ENCODE peak calls at places on chromosome 17, in four cellular contexts. W is heart left ventricle, H is tibial artery, D is gastrocnemius medialis. N is an unnamed sample.

GRCh38 chr17:18037482-18037881 is 1.5 kb downstream of the ATPAF2 start:
- DNase-seq in W (no peak), H (peak; percentile 15), D (no peak), N (no peak)

GRCh38 chr17:60747069-60747808 is 69.6 kb downstream of the BCAS3 start:
- DNase-seq in W (no peak), H (no peak), D (no peak), N (no peak)

GRCh38 chr17:4678448-4679026 is 25.4 kb downstream of the PELP1 start:
- DNase-seq in W (no peak), H (no peak), D (no peak), N (peak; percentile 40)

GRCh38 chr17:15655162-15655561 is 28.9 kb downstream of the TRIM16 start:
- DNase-seq in W (no peak), H (no peak), D (no peak), N (no peak)

GRCh38 chr17:79612468-79613194 is 1.8 kb upstream of the RBFOX3 start:
- DNase-seq in W (no peak), H (no peak), D (no peak), N (peak; percentile 7)

GRCh38 chr17:36529121-36529520 is 5.5 kb downstream of the MYO19 start:
- DNase-seq in W (no peak), H (no peak), D (no peak), N (no peak)

GRCh38 chr17:75430159-75430748 is 24.8 kb upstream of the GRB2 start:
- DNase-seq in W (no peak), H (peak; percentile 65), D (no peak), N (no peak)

GRCh38 chr17:61619493-61619892 is 28.5 kb upstream of the NACA2 start:
- DNase-seq in W (no peak), H (no peak), D (no peak), N (no peak)

DNA sequence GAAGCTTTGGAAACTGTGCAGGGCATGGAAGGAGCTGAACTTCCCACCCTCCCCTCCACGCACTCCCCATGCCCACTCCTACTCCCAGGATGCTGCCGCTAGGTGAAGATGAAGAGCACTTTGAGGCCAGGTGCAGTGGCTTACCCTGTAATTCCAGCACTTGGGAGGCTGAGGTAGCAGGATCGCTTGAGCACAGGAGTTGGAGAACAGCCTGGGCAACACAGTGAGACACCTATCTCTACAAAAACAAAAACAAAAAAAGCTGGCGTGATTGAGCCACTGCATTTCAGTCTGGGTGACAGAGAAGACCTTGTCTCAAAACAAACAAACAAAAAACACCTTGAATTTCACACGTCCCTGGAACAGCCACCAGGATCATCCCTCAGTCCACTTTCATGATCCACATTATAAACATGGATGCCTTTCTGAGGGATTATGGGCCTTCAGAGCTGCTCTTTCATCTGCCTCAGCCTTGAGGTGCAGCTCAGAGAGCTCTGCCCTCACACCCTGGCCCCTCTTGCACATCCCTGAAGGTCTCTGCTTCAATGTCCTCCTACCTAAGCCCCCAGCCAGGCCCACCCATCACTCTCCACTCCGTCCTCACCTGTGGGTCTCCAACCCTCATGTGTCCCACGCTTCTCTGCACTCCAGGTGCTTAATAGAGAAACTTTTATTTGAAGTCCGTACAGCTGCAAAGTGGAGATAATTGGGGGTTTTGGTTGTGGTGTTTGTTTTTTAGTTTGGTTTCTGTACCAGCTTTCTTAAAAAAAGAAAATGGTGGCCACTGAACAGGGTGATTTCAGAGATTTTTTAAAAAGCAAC is 25.8 kb downstream of the PHB1 start:
- DNase-seq in W (no peak), H (no peak), D (no peak), N (no peak)
- H3K4me3 ChIP-seq in W (no peak overlapping the region), H (no peak overlapping the region), D (no peak overlapping the region), N (no peak overlapping the region)

GRCh38 chr17:35448214-35448898 is at the start of gene SLFN13:
- DNase-seq in W (peak; percentile 87), H (peak; percentile 75), D (peak; percentile 30), N (no peak)
- H3K4me3 ChIP-seq in W (peak within 1 kb of the TSS; percentile 57), H (peak within 1 kb of the TSS; percentile 63), D (peak within 1 kb of the TSS; percentile 62), N (no peak within 1 kb of the TSS)

GRCh38 chr17:81049372-81049911 is 14.5 kb downstream of the BAIAP2 start:
- DNase-seq in W (no peak), H (no peak), D (no peak), N (no peak)
- H3K4me3 ChIP-seq in W (no peak overlapping the region), H (no peak overlapping the region), D (peak overlapping the region; percentile 19), N (no peak overlapping the region)

DNA sequence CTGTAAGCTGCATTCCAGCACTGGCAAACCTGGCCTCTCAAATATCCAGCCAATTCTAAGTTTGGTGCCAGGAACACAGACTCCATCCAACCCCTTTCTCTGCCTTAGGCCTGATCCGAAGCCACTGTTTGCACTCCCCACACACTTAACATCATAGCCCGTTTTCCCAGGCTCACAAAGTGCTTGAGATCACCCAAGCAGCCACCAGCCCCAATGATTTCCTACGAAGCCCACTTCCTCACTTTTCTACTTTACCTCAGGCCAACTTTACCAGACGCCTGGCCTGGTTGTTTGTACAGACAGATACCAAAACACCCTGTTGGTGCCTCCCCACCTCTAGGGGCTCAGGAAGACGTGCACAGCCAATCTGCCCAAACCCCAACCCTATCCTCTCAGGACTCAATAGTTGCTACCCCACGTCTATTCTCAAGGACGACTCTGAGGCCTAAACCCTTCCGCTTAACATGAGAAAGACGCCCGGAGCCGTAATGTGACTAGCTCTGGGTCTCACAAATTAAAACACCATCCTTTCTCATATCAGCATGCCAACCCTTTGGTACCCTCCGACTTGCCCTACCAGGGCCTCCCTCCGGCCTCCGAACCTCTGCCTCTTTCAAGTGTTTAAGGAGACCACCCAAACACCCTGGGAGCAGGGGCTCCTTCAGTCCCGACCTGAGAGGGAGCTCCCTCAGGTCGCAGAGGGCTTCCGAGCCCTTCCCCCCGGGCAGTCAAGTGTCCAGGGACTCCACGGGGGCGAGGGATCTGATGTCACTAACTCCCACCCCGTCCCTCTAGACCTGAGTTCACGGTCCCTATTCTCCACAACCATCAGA is 3.4 kb upstream of the PER1 start:
- DNase-seq in W (peak; percentile 49), H (no peak), D (peak; percentile 74), N (peak; percentile 83)
- H3K4me3 ChIP-seq in W (peak overlapping the region; percentile 95), H (peak overlapping the region; percentile 91), D (peak overlapping the region; percentile 97), N (peak overlapping the region; percentile 82)

GRCh38 chr17:3555189-3555796 is 2.3 kb downstream of the TRPV3 start:
- DNase-seq in W (no peak), H (no peak), D (no peak), N (no peak)

GRCh38 chr17:3556239-3556904 is 1.2 kb downstream of the TRPV3 start:
- DNase-seq in W (no peak), H (no peak), D (no peak), N (no peak)

GRCh38 chr17:3557768-3558583 is at the start of gene TRPV3:
- DNase-seq in W (no peak), H (no peak), D (peak; percentile 74), N (no peak)

GRCh38 chr17:3558603-3559269 is 1.1 kb upstream of the TRPV3 start:
- DNase-seq in W (no peak), H (no peak), D (peak; percentile 52), N (no peak)

DNA sequence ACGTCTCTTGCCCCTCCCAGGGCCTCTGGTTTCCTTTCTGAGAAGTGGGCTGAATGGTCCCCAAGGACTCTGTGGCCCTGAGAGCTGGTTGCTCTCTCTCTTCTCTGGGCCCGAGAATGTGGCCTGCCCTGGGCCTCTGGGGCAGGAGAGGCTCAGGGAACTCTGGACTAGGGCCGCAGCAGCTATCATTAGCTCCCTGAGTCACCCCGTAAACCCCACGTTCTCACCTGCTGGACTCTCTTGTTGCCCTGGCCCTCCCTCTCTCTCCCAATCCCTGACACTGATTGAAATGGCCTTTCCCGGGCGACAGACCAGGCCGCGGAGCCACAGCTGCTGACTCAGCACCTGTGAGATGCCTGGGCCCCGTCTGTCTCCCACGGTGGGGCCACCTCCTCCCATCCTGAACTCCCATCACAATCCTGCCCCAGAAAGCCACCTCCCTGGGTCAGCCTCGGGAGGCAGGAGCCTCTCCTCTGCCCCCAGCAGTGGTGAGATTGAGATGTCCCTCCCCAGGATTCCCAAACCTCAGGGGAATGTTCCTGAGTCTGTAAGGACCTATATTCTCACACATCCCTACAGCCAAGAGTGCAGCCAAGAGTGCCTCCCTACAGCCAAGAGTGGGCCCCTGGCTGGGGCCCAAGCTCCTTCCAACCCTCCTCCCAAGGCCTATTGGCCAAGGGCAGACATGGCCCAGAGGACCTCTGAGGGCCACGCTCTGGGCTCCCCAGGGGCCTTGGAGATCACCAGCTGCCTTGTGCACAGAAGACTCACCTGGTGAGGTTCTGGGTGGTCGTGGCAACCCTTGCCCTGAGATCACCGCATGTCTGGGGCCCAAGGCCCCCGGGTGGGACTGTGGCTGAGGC is 476 bp downstream of the TRPV3 start:
- DNase-seq in W (no peak), H (no peak), D (peak; percentile 64), N (no peak)
- H3K4me3 ChIP-seq in W (no peak overlapping the region), H (no peak overlapping the region), D (peak overlapping the region; percentile 35), N (no peak overlapping the region)

DNA sequence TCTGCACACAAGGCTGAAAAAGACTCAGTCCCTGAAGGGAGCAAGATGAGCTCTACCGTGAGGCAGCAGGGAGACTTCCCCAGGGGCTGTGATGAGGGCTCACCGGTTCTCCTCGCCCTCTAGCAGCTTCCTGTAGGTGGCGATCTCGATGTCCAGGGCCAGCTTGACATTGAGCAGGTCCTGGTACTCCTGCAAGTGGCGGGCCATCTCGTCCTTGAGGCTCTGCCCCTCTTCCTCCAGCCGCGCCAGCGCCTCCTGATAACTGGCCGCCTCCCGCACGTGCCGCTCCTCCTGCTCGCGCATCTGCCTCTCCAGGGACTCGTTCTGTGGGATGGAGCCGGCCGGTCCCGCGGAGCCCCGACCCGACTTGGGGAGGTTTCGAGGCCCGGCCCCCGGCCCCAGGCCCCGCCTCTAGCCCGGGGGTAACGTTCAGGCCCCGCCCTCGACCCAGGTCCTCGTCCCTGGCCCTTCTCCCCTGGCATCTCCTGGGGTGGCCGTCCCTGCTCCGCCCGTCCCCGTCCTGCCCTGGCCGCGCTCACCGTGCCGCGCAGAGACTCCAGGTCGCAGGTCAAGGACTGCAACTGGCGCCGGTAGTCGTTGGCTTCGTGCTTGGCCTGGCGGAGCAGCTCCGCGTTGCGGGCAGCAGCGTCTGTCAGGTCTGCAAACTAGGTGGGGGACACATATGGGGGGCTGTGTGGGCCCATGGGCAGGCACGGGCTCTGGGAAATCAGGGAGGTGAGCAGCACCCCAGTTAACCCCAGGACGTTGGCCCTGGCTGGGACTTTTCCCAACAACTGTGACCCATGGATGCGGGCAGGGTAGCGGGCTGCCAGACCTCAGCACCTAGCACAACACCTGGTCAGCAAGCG is 3.9 kb downstream of the GFAP start:
- DNase-seq in W (peak; percentile 79), H (peak; percentile 77), D (peak; percentile 36), N (no peak)
- H3K4me3 ChIP-seq in W (peak overlapping the region; percentile 36), H (peak overlapping the region; percentile 40), D (peak overlapping the region; percentile 24), N (no peak overlapping the region)

DNA sequence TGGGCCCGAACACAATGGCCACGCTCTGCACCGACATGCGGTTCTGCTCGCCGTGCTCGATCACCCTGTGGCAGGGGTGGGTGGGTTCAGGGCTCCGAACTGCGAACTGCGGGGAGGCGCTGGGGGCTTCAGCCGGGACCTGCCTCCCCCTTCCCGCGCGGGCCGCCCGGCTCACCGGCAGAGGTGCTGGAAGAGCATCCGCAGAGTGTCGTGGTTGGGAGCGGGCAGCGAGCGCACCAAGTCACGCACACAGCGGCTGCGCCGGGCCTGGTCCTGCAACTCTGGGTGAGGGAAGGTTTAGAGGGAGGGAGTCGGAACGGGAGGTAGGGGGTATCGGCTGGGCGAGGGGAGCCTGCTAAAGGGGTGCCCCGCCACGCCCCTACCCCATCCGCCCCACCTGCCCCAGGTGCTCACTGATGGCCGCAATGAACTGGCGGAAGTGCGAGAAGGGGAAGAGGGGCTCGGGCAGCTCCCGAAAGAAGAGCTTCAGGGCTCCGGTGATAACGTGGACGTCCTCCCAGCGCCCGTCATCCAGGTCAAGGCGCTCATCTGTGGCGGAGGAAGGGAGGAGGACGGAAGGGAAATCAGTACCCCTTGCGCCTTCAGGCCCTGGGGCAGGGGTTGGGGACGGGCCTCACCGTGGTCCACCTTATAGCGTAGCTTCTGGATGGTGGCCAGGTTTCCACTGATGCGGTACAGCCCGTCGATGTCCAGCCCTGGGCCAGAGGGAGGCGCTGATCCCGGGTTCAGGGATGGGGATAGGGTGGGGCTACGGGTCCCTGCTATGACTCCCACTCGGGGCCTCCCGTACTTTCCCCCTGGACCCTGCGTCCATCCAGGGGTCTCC is 36.9 kb downstream of the ARHGAP27 start:
- DNase-seq in W (no peak), H (no peak), D (no peak), N (no peak)
- H3K4me3 ChIP-seq in W (peak overlapping the region; percentile 17), H (peak overlapping the region; percentile 21), D (peak overlapping the region; percentile 27), N (no peak overlapping the region)

N was measured in LNCaP clone FGC.